ENCODE peak calls at places on chromosomes 2 and 18, in seven cellular contexts. One of them, this sample, is unnamed.
A peak's percentile ranks its signal among the peaks of the same experiment; 100 is the strongest.

GRCh38 chr2:73212448-73213176 is 1.4 kb upstream of the SMYD5 start:
- DNase-seq in NB4: peak; percentile 88
- DNase-seq in esophagus squamous epithelium: peak; percentile 9
- DNase-seq in upper lobe of left lung: peak; percentile 71
- DNase-seq in spleen: peak; percentile 90
- DNase-seq in sigmoid colon: peak; percentile 79
- DNase-seq in HCT116: no peak
- DNase-seq in this sample: peak; percentile 34

GRCh38 chr2:126751477-126751876 is 95.5 kb downstream of the GYPC start:
- DNase-seq in NB4: no peak
- DNase-seq in esophagus squamous epithelium: no peak
- DNase-seq in upper lobe of left lung: no peak
- DNase-seq in spleen: no peak
- DNase-seq in sigmoid colon: no peak
- DNase-seq in HCT116: no peak
- DNase-seq in this sample: no peak

GRCh38 chr2:239106314-239106908 is 258.5 kb downstream of the TWIST2 start:
- DNase-seq in NB4: peak; percentile 55
- DNase-seq in esophagus squamous epithelium: no peak
- DNase-seq in upper lobe of left lung: no peak
- DNase-seq in spleen: no peak
- DNase-seq in sigmoid colon: no peak
- DNase-seq in HCT116: peak; percentile 18
- DNase-seq in this sample: no peak

GRCh38 chr2:239626971-239627598 is 226.3 kb upstream of the HDAC4 start:
- DNase-seq in NB4: no peak
- DNase-seq in esophagus squamous epithelium: no peak
- DNase-seq in upper lobe of left lung: no peak
- DNase-seq in spleen: no peak
- DNase-seq in sigmoid colon: no peak
- DNase-seq in HCT116: no peak
- DNase-seq in this sample: no peak

GRCh38 chr2:191804711-191805230 is 42.1 kb downstream of the CAVIN2 start:
- DNase-seq in NB4: no peak
- DNase-seq in esophagus squamous epithelium: no peak
- DNase-seq in upper lobe of left lung: no peak
- DNase-seq in spleen: no peak
- DNase-seq in sigmoid colon: no peak
- DNase-seq in HCT116: no peak
- DNase-seq in this sample: no peak

GRCh38 chr2:1728821-1729220 is 15.5 kb downstream of the PXDN start:
- DNase-seq in NB4: no peak
- DNase-seq in esophagus squamous epithelium: no peak
- DNase-seq in upper lobe of left lung: peak; percentile 80
- DNase-seq in spleen: no peak
- DNase-seq in sigmoid colon: peak; percentile 91
- DNase-seq in HCT116: no peak
- DNase-seq in this sample: no peak

GRCh38 chr2:55116966-55117365 is 66.7 kb upstream of the RTN4 start:
- DNase-seq in NB4: no peak
- DNase-seq in esophagus squamous epithelium: no peak
- DNase-seq in upper lobe of left lung: no peak
- DNase-seq in spleen: no peak
- DNase-seq in sigmoid colon: no peak
- DNase-seq in HCT116: no peak
- DNase-seq in this sample: peak; percentile 53

GRCh38 chr2:230435431-230435830 is 19.4 kb downstream of the SP100 start:
- DNase-seq in NB4: no peak
- DNase-seq in esophagus squamous epithelium: no peak
- DNase-seq in upper lobe of left lung: no peak
- DNase-seq in spleen: no peak
- DNase-seq in sigmoid colon: no peak
- DNase-seq in HCT116: no peak
- DNase-seq in this sample: no peak

GRCh38 chr2:162734287-162734686 is 104.3 kb downstream of the KCNH7 start:
- DNase-seq in NB4: no peak
- DNase-seq in esophagus squamous epithelium: no peak
- DNase-seq in upper lobe of left lung: no peak
- DNase-seq in spleen: no peak
- DNase-seq in sigmoid colon: no peak
- DNase-seq in HCT116: no peak
- DNase-seq in this sample: no peak

GRCh38 chr2:197028230-197028629 is 101.7 kb upstream of the PGAP1 start:
- DNase-seq in NB4: no peak
- DNase-seq in esophagus squamous epithelium: no peak
- DNase-seq in upper lobe of left lung: no peak
- DNase-seq in spleen: no peak
- DNase-seq in sigmoid colon: no peak
- DNase-seq in HCT116: peak; percentile 73
- DNase-seq in this sample: no peak

GRCh38 chr2:20421336-20421987 is 25.4 kb upstream of the RHOB start:
- DNase-seq in NB4: no peak
- DNase-seq in esophagus squamous epithelium: no peak
- DNase-seq in upper lobe of left lung: peak; percentile 20
- DNase-seq in spleen: no peak
- DNase-seq in sigmoid colon: no peak
- DNase-seq in HCT116: no peak
- DNase-seq in this sample: peak; percentile 13

GRCh38 chr2:70580352-70580751 is 26.7 kb upstream of the TGFA start:
- DNase-seq in NB4: peak; percentile 77
- DNase-seq in esophagus squamous epithelium: no peak
- DNase-seq in upper lobe of left lung: no peak
- DNase-seq in spleen: no peak
- DNase-seq in sigmoid colon: no peak
- DNase-seq in HCT116: no peak
- DNase-seq in this sample: no peak

GRCh38 chr2:105822186-105822585 is 77.5 kb downstream of the NCK2 start:
- DNase-seq in NB4: peak; percentile 68
- DNase-seq in esophagus squamous epithelium: no peak
- DNase-seq in upper lobe of left lung: no peak
- DNase-seq in spleen: no peak
- DNase-seq in sigmoid colon: no peak
- DNase-seq in HCT116: no peak
- DNase-seq in this sample: no peak

GRCh38 chr2:113888641-113889470 is 1.0 kb upstream of the ACTR3 start:
- DNase-seq in NB4: no peak
- DNase-seq in esophagus squamous epithelium: no peak
- DNase-seq in upper lobe of left lung: no peak
- DNase-seq in spleen: no peak
- DNase-seq in sigmoid colon: no peak
- DNase-seq in HCT116: no peak
- DNase-seq in this sample: no peak

GRCh38 chr2:234377761-234378341 is 119.0 kb downstream of the ARL4C start:
- DNase-seq in NB4: no peak
- DNase-seq in esophagus squamous epithelium: no peak
- DNase-seq in upper lobe of left lung: no peak
- DNase-seq in spleen: no peak
- DNase-seq in sigmoid colon: no peak
- DNase-seq in HCT116: no peak
- DNase-seq in this sample: no peak

GRCh38 chr2:144982481-144982880 is 462.6 kb upstream of the ZEB2 start:
- DNase-seq in NB4: no peak
- DNase-seq in esophagus squamous epithelium: no peak
- DNase-seq in upper lobe of left lung: no peak
- DNase-seq in spleen: no peak
- DNase-seq in sigmoid colon: no peak
- DNase-seq in HCT116: no peak
- DNase-seq in this sample: no peak

GRCh38 chr2:227143895-227144294 is 20.1 kb downstream of the COL4A4 start:
- DNase-seq in NB4: no peak
- DNase-seq in esophagus squamous epithelium: no peak
- DNase-seq in upper lobe of left lung: no peak
- DNase-seq in spleen: no peak
- DNase-seq in sigmoid colon: no peak
- DNase-seq in HCT116: no peak
- DNase-seq in this sample: no peak

GRCh38 chr18:26091047-26091630 is 726 bp upstream of the SS18 start:
- DNase-seq in NB4: no peak
- DNase-seq in esophagus squamous epithelium: no peak
- DNase-seq in upper lobe of left lung: peak; percentile 60
- DNase-seq in spleen: no peak
- DNase-seq in sigmoid colon: peak; percentile 88
- DNase-seq in HCT116: peak; percentile 58
- DNase-seq in this sample: no peak

GRCh38 chr2:206832886-206833285 is 67.5 kb downstream of the FASTKD2 start:
- DNase-seq in NB4: peak; percentile 59
- DNase-seq in esophagus squamous epithelium: no peak
- DNase-seq in upper lobe of left lung: no peak
- DNase-seq in spleen: no peak
- DNase-seq in sigmoid colon: no peak
- DNase-seq in HCT116: no peak
- DNase-seq in this sample: no peak

GRCh38 chr2:125745514-125745913 is 910.4 kb upstream of the GYPC start:
- DNase-seq in NB4: peak; percentile 60
- DNase-seq in esophagus squamous epithelium: no peak
- DNase-seq in upper lobe of left lung: peak; percentile 28
- DNase-seq in spleen: no peak
- DNase-seq in sigmoid colon: no peak
- DNase-seq in HCT116: no peak
- DNase-seq in this sample: no peak

GRCh38 chr2:190540048-190540447 is 5.5 kb upstream of the NEMP2 start:
- DNase-seq in NB4: peak; percentile 22
- DNase-seq in esophagus squamous epithelium: no peak
- DNase-seq in upper lobe of left lung: no peak
- DNase-seq in spleen: no peak
- DNase-seq in sigmoid colon: no peak
- DNase-seq in HCT116: no peak
- DNase-seq in this sample: no peak

GRCh38 chr2:237433920-237434319 is 20.0 kb upstream of the COL6A3 start:
- DNase-seq in NB4: no peak
- DNase-seq in esophagus squamous epithelium: no peak
- DNase-seq in upper lobe of left lung: no peak
- DNase-seq in spleen: no peak
- DNase-seq in sigmoid colon: no peak
- DNase-seq in HCT116: no peak
- DNase-seq in this sample: no peak
- H3K4me3 ChIP-seq in NB4: no peak overlapping the region
- H3K4me3 ChIP-seq in esophagus squamous epithelium: no peak overlapping the region
- H3K4me3 ChIP-seq in upper lobe of left lung: no peak overlapping the region
- H3K4me3 ChIP-seq in spleen: no peak overlapping the region
- H3K4me3 ChIP-seq in sigmoid colon: no peak overlapping the region
- H3K4me3 ChIP-seq in HCT116: no peak overlapping the region
- H3K4me3 ChIP-seq in this sample: no peak overlapping the region

GRCh38 chr2:176137249-176137573 is 7.7 kb downstream of the HOXD8 start:
- DNase-seq in NB4: no peak
- DNase-seq in esophagus squamous epithelium: no peak
- DNase-seq in upper lobe of left lung: no peak
- DNase-seq in spleen: no peak
- DNase-seq in sigmoid colon: no peak
- DNase-seq in HCT116: no peak
- DNase-seq in this sample: no peak

GRCh38 chr2:176137883-176138282 is 8.4 kb downstream of the HOXD8 start:
- DNase-seq in NB4: no peak
- DNase-seq in esophagus squamous epithelium: no peak
- DNase-seq in upper lobe of left lung: no peak
- DNase-seq in spleen: no peak
- DNase-seq in sigmoid colon: peak; percentile 36
- DNase-seq in HCT116: no peak
- DNase-seq in this sample: no peak

GRCh38 chr2:176138526-176139169 is 9.1 kb downstream of the HOXD8 start:
- DNase-seq in NB4: no peak
- DNase-seq in esophagus squamous epithelium: no peak
- DNase-seq in upper lobe of left lung: no peak
- DNase-seq in spleen: peak; percentile 61
- DNase-seq in sigmoid colon: peak; percentile 63
- DNase-seq in HCT116: no peak
- DNase-seq in this sample: peak; percentile 81

GRCh38 chr2:176134978-176135575 is 5.6 kb downstream of the HOXD8 start:
- DNase-seq in NB4: no peak
- DNase-seq in esophagus squamous epithelium: no peak
- DNase-seq in upper lobe of left lung: no peak
- DNase-seq in spleen: no peak
- DNase-seq in sigmoid colon: peak; percentile 65
- DNase-seq in HCT116: no peak
- DNase-seq in this sample: no peak

GRCh38 chr2:176136375-176137248 is 7.1 kb downstream of the HOXD8 start:
- DNase-seq in NB4: peak; percentile 38
- DNase-seq in esophagus squamous epithelium: no peak
- DNase-seq in upper lobe of left lung: no peak
- DNase-seq in spleen: peak; percentile 75
- DNase-seq in sigmoid colon: peak; percentile 78
- DNase-seq in HCT116: no peak
- DNase-seq in this sample: peak; percentile 87
- TF ChIP-seq POLR2A in NB4: no peak
- TF ChIP-seq POLR2A in esophagus squamous epithelium: no peak
- TF ChIP-seq POLR2A in upper lobe of left lung: no peak
- TF ChIP-seq POLR2A in spleen: no peak
- TF ChIP-seq POLR2A in sigmoid colon: no peak
- TF ChIP-seq POLR2A in HCT116: no peak
- TF ChIP-seq POLR2A in this sample: no peak

DNA sequence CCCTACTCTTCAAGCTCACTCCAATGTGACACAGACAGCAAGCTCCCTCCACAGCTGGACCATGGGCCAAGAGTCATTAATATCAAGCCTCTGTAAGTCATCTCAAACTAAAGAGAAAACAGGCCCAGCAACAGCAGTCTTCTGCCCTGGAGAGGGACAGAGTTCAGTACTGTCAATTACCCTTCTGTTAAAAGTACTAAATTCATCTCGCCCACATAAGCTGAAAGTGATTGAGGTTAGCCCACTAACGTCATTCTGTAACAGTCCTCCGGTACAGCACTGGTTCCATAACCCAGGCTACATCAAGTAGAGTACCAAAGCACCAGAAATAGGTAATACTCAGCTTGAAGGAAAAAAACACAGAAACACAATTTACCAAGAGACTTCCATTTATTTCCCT is 25.9 kb downstream of the THADA start:
- DNase-seq in NB4: no peak
- DNase-seq in esophagus squamous epithelium: no peak
- DNase-seq in upper lobe of left lung: no peak
- DNase-seq in spleen: no peak
- DNase-seq in sigmoid colon: no peak
- DNase-seq in HCT116: no peak
- DNase-seq in this sample: no peak
- H3K4me3 ChIP-seq in NB4: no peak overlapping the region
- H3K4me3 ChIP-seq in esophagus squamous epithelium: no peak overlapping the region
- H3K4me3 ChIP-seq in upper lobe of left lung: no peak overlapping the region
- H3K4me3 ChIP-seq in spleen: no peak overlapping the region
- H3K4me3 ChIP-seq in sigmoid colon: no peak overlapping the region
- H3K4me3 ChIP-seq in HCT116: no peak overlapping the region
- H3K4me3 ChIP-seq in this sample: no peak overlapping the region

DNA sequence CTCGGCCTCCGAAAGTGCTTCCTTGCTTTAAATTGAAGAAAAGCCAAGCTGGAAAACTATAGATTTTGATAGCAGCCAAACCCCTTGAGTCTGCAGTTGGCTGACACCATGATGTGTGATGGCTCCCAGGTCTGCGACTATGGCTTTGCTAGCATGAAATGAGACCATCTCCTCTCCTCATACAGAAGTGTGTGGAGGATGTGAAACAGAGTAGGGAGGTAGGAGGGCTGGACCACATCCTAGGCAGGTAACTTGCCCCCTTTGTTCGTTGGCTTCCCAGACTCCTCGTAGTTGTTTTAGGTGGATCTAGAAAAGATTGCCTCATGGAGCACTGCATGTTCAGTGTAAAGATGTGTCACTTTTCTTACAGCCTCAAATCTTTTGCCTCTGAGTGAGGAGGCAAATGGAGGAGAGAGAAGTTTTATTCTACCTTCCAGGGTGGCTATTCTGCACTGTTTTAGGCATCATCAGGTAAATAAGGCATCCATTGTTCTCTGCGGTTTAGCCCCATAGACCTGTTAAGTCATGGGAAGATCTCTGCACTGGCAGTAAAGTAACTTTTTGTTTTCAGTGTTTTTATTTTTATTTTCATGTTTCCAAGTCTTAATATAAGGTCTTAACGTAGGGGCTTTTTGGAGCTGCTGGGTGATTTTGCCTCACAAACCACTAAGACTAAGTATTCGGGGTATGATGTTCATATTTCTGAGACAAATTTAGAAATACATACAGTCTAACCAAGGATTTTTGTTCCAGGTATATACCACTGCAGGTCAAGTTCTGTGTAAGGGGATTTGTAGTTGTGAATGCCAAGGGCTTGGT is 40.1 kb downstream of the MGAT5 start:
- DNase-seq in NB4: no peak
- DNase-seq in esophagus squamous epithelium: no peak
- DNase-seq in upper lobe of left lung: no peak
- DNase-seq in spleen: no peak
- DNase-seq in sigmoid colon: no peak
- DNase-seq in HCT116: no peak
- DNase-seq in this sample: no peak
- TF ChIP-seq POLR2A in NB4: no peak
- TF ChIP-seq POLR2A in esophagus squamous epithelium: no peak
- TF ChIP-seq POLR2A in upper lobe of left lung: no peak
- TF ChIP-seq POLR2A in spleen: no peak
- TF ChIP-seq POLR2A in sigmoid colon: no peak
- TF ChIP-seq POLR2A in HCT116: no peak
- TF ChIP-seq POLR2A in this sample: no peak